ENCODE peak calls at places on chromosomes 16 and 17, in eight cellular contexts. One of them, this sample, is unnamed.
A peak's percentile ranks its signal among the peaks of the same experiment; 100 is the strongest.

GRCh38 chr16:88560722-88561484 is 9.3 kb upstream of the ZC3H18 start:
- DNase-seq in epithelial cell of prostate: no peak
- DNase-seq in HepG2: peak; percentile 44
- DNase-seq in GM18507: no peak
- DNase-seq in mammary epithelial cell: peak; percentile 14
- DNase-seq in NT2/D1: no peak
- DNase-seq in stimulated activated CD4-positive, alpha-beta T cell treated with anti-CD3 and anti-CD28 coated beads, Interleukin-12 subunit alpha, Interleukin-12 subunit beta, amount 100 ng/mL, for 4 hours: no peak
- DNase-seq in iris pigment epithelial cell: peak; percentile 29
- DNase-seq in this sample: no peak

GRCh38 chr17:31058958-31059357 is 35.8 kb upstream of the NF1 start:
- DNase-seq in epithelial cell of prostate: no peak
- DNase-seq in HepG2: no peak
- DNase-seq in GM18507: no peak
- DNase-seq in mammary epithelial cell: no peak
- DNase-seq in NT2/D1: no peak
- DNase-seq in stimulated activated CD4-positive, alpha-beta T cell treated with anti-CD3 and anti-CD28 coated beads, Interleukin-12 subunit alpha, Interleukin-12 subunit beta, amount 100 ng/mL, for 4 hours: no peak
- DNase-seq in iris pigment epithelial cell: no peak
- DNase-seq in this sample: no peak

GRCh38 chr17:59746849-59747445 is 39.5 kb downstream of the VMP1 start:
- DNase-seq in epithelial cell of prostate: no peak
- DNase-seq in HepG2: peak; percentile 62
- DNase-seq in GM18507: no peak
- DNase-seq in mammary epithelial cell: peak; percentile 37
- DNase-seq in NT2/D1: no peak
- DNase-seq in stimulated activated CD4-positive, alpha-beta T cell treated with anti-CD3 and anti-CD28 coated beads, Interleukin-12 subunit alpha, Interleukin-12 subunit beta, amount 100 ng/mL, for 4 hours: no peak
- DNase-seq in iris pigment epithelial cell: peak; percentile 72
- DNase-seq in this sample: no peak

GRCh38 chr16:24976971-24977672 is 38.0 kb downstream of the ARHGAP17 start:
- DNase-seq in epithelial cell of prostate: no peak
- DNase-seq in HepG2: no peak
- DNase-seq in GM18507: no peak
- DNase-seq in mammary epithelial cell: no peak
- DNase-seq in NT2/D1: no peak
- DNase-seq in stimulated activated CD4-positive, alpha-beta T cell treated with anti-CD3 and anti-CD28 coated beads, Interleukin-12 subunit alpha, Interleukin-12 subunit beta, amount 100 ng/mL, for 4 hours: no peak
- DNase-seq in iris pigment epithelial cell: no peak
- DNase-seq in this sample: no peak

GRCh38 chr16:27768651-27769270 is 218.8 kb downstream of the KATNIP start:
- DNase-seq in epithelial cell of prostate: no peak
- DNase-seq in HepG2: no peak
- DNase-seq in GM18507: no peak
- DNase-seq in mammary epithelial cell: no peak
- DNase-seq in NT2/D1: no peak
- DNase-seq in stimulated activated CD4-positive, alpha-beta T cell treated with anti-CD3 and anti-CD28 coated beads, Interleukin-12 subunit alpha, Interleukin-12 subunit beta, amount 100 ng/mL, for 4 hours: no peak
- DNase-seq in iris pigment epithelial cell: no peak
- DNase-seq in this sample: no peak

GRCh38 chr16:56411624-56412023 is 13.7 kb downstream of the AMFR start:
- DNase-seq in epithelial cell of prostate: no peak
- DNase-seq in HepG2: no peak
- DNase-seq in GM18507: no peak
- DNase-seq in mammary epithelial cell: no peak
- DNase-seq in NT2/D1: no peak
- DNase-seq in stimulated activated CD4-positive, alpha-beta T cell treated with anti-CD3 and anti-CD28 coated beads, Interleukin-12 subunit alpha, Interleukin-12 subunit beta, amount 100 ng/mL, for 4 hours: no peak
- DNase-seq in iris pigment epithelial cell: no peak
- DNase-seq in this sample: no peak

GRCh38 chr16:77288222-77288621 is 89.0 kb downstream of the SYCE1L start:
- DNase-seq in epithelial cell of prostate: no peak
- DNase-seq in HepG2: no peak
- DNase-seq in GM18507: no peak
- DNase-seq in mammary epithelial cell: peak; percentile 83
- DNase-seq in NT2/D1: no peak
- DNase-seq in stimulated activated CD4-positive, alpha-beta T cell treated with anti-CD3 and anti-CD28 coated beads, Interleukin-12 subunit alpha, Interleukin-12 subunit beta, amount 100 ng/mL, for 4 hours: no peak
- DNase-seq in iris pigment epithelial cell: peak; percentile 91
- DNase-seq in this sample: no peak

GRCh38 chr17:19546289-19547065 is 12.8 kb downstream of the SLC47A1 start:
- DNase-seq in epithelial cell of prostate: no peak
- DNase-seq in HepG2: no peak
- DNase-seq in GM18507: no peak
- DNase-seq in mammary epithelial cell: no peak
- DNase-seq in NT2/D1: no peak
- DNase-seq in stimulated activated CD4-positive, alpha-beta T cell treated with anti-CD3 and anti-CD28 coated beads, Interleukin-12 subunit alpha, Interleukin-12 subunit beta, amount 100 ng/mL, for 4 hours: no peak
- DNase-seq in iris pigment epithelial cell: no peak
- DNase-seq in this sample: no peak

GRCh38 chr16:54628796-54629625 is 301.7 kb upstream of the IRX5 start:
- DNase-seq in epithelial cell of prostate: no peak
- DNase-seq in HepG2: peak; percentile 97
- DNase-seq in GM18507: no peak
- DNase-seq in mammary epithelial cell: no peak
- DNase-seq in NT2/D1: no peak
- DNase-seq in stimulated activated CD4-positive, alpha-beta T cell treated with anti-CD3 and anti-CD28 coated beads, Interleukin-12 subunit alpha, Interleukin-12 subunit beta, amount 100 ng/mL, for 4 hours: no peak
- DNase-seq in iris pigment epithelial cell: no peak
- DNase-seq in this sample: no peak

GRCh38 chr17:21129023-21129681 is 2.4 kb downstream of the DHRS7B start:
- DNase-seq in epithelial cell of prostate: no peak
- DNase-seq in HepG2: peak; percentile 22
- DNase-seq in GM18507: no peak
- DNase-seq in mammary epithelial cell: no peak
- DNase-seq in NT2/D1: no peak
- DNase-seq in stimulated activated CD4-positive, alpha-beta T cell treated with anti-CD3 and anti-CD28 coated beads, Interleukin-12 subunit alpha, Interleukin-12 subunit beta, amount 100 ng/mL, for 4 hours: no peak
- DNase-seq in iris pigment epithelial cell: peak; percentile 64
- DNase-seq in this sample: peak; percentile 4

GRCh38 chr17:13751485-13751793 is 149.7 kb upstream of the HS3ST3A1 start:
- DNase-seq in epithelial cell of prostate: no peak
- DNase-seq in HepG2: no peak
- DNase-seq in GM18507: no peak
- DNase-seq in mammary epithelial cell: no peak
- DNase-seq in NT2/D1: no peak
- DNase-seq in stimulated activated CD4-positive, alpha-beta T cell treated with anti-CD3 and anti-CD28 coated beads, Interleukin-12 subunit alpha, Interleukin-12 subunit beta, amount 100 ng/mL, for 4 hours: no peak
- DNase-seq in iris pigment epithelial cell: no peak
- DNase-seq in this sample: no peak

GRCh38 chr16:65012357-65012756 is 109.5 kb downstream of the CDH11 start:
- DNase-seq in epithelial cell of prostate: no peak
- DNase-seq in HepG2: no peak
- DNase-seq in GM18507: no peak
- DNase-seq in mammary epithelial cell: no peak
- DNase-seq in NT2/D1: no peak
- DNase-seq in stimulated activated CD4-positive, alpha-beta T cell treated with anti-CD3 and anti-CD28 coated beads, Interleukin-12 subunit alpha, Interleukin-12 subunit beta, amount 100 ng/mL, for 4 hours: no peak
- DNase-seq in iris pigment epithelial cell: peak; percentile 44
- DNase-seq in this sample: no peak

GRCh38 chr17:19238167-19238505 is 970 bp downstream of the EPN2 start:
- DNase-seq in epithelial cell of prostate: no peak
- DNase-seq in HepG2: no peak
- DNase-seq in GM18507: no peak
- DNase-seq in mammary epithelial cell: peak; percentile 32
- DNase-seq in NT2/D1: no peak
- DNase-seq in stimulated activated CD4-positive, alpha-beta T cell treated with anti-CD3 and anti-CD28 coated beads, Interleukin-12 subunit alpha, Interleukin-12 subunit beta, amount 100 ng/mL, for 4 hours: peak; percentile 3
- DNase-seq in iris pigment epithelial cell: no peak
- DNase-seq in this sample: peak; percentile 24

GRCh38 chr17:28908640-28909098 is 5.8 kb upstream of the DHRS13 start:
- DNase-seq in epithelial cell of prostate: no peak
- DNase-seq in HepG2: peak; percentile 86
- DNase-seq in GM18507: no peak
- DNase-seq in mammary epithelial cell: peak; percentile 63
- DNase-seq in NT2/D1: no peak
- DNase-seq in stimulated activated CD4-positive, alpha-beta T cell treated with anti-CD3 and anti-CD28 coated beads, Interleukin-12 subunit alpha, Interleukin-12 subunit beta, amount 100 ng/mL, for 4 hours: no peak
- DNase-seq in iris pigment epithelial cell: peak; percentile 61
- DNase-seq in this sample: no peak

GRCh38 chr17:29838961-29839360 is 91.1 kb downstream of the SSH2 start:
- DNase-seq in epithelial cell of prostate: no peak
- DNase-seq in HepG2: no peak
- DNase-seq in GM18507: no peak
- DNase-seq in mammary epithelial cell: no peak
- DNase-seq in NT2/D1: peak; percentile 15
- DNase-seq in stimulated activated CD4-positive, alpha-beta T cell treated with anti-CD3 and anti-CD28 coated beads, Interleukin-12 subunit alpha, Interleukin-12 subunit beta, amount 100 ng/mL, for 4 hours: no peak
- DNase-seq in iris pigment epithelial cell: peak; percentile 35
- DNase-seq in this sample: no peak

GRCh38 chr17:59165933-59166342 is 10.4 kb downstream of the PRR11 start:
- DNase-seq in epithelial cell of prostate: no peak
- DNase-seq in HepG2: peak; percentile 67
- DNase-seq in GM18507: no peak
- DNase-seq in mammary epithelial cell: peak; percentile 28
- DNase-seq in NT2/D1: peak; percentile 61
- DNase-seq in stimulated activated CD4-positive, alpha-beta T cell treated with anti-CD3 and anti-CD28 coated beads, Interleukin-12 subunit alpha, Interleukin-12 subunit beta, amount 100 ng/mL, for 4 hours: peak; percentile 15
- DNase-seq in iris pigment epithelial cell: peak; percentile 63
- DNase-seq in this sample: peak; percentile 20

GRCh38 chr16:87584975-87585374 is 17.3 kb upstream of the JPH3 start:
- DNase-seq in epithelial cell of prostate: no peak
- DNase-seq in HepG2: no peak
- DNase-seq in GM18507: no peak
- DNase-seq in mammary epithelial cell: no peak
- DNase-seq in NT2/D1: no peak
- DNase-seq in stimulated activated CD4-positive, alpha-beta T cell treated with anti-CD3 and anti-CD28 coated beads, Interleukin-12 subunit alpha, Interleukin-12 subunit beta, amount 100 ng/mL, for 4 hours: no peak
- DNase-seq in iris pigment epithelial cell: no peak
- DNase-seq in this sample: no peak

GRCh38 chr16:23351360-23351759 is 49.3 kb downstream of the SCNN1B start:
- DNase-seq in epithelial cell of prostate: no peak
- DNase-seq in HepG2: no peak
- DNase-seq in GM18507: no peak
- DNase-seq in mammary epithelial cell: no peak
- DNase-seq in NT2/D1: no peak
- DNase-seq in stimulated activated CD4-positive, alpha-beta T cell treated with anti-CD3 and anti-CD28 coated beads, Interleukin-12 subunit alpha, Interleukin-12 subunit beta, amount 100 ng/mL, for 4 hours: no peak
- DNase-seq in iris pigment epithelial cell: no peak
- DNase-seq in this sample: no peak

GRCh38 chr16:10939649-10940206 is 2.5 kb downstream of the DEXI start:
- DNase-seq in epithelial cell of prostate: no peak
- DNase-seq in HepG2: no peak
- DNase-seq in GM18507: no peak
- DNase-seq in mammary epithelial cell: no peak
- DNase-seq in NT2/D1: no peak
- DNase-seq in stimulated activated CD4-positive, alpha-beta T cell treated with anti-CD3 and anti-CD28 coated beads, Interleukin-12 subunit alpha, Interleukin-12 subunit beta, amount 100 ng/mL, for 4 hours: no peak
- DNase-seq in iris pigment epithelial cell: no peak
- DNase-seq in this sample: no peak

GRCh38 chr16:85372627-85373372 is 240.3 kb upstream of the GSE1 start:
- DNase-seq in epithelial cell of prostate: no peak
- DNase-seq in HepG2: peak; percentile 16
- DNase-seq in GM18507: no peak
- DNase-seq in mammary epithelial cell: peak; percentile 57
- DNase-seq in NT2/D1: no peak
- DNase-seq in stimulated activated CD4-positive, alpha-beta T cell treated with anti-CD3 and anti-CD28 coated beads, Interleukin-12 subunit alpha, Interleukin-12 subunit beta, amount 100 ng/mL, for 4 hours: no peak
- DNase-seq in iris pigment epithelial cell: peak; percentile 78
- DNase-seq in this sample: no peak

GRCh38 chr17:70288540-70289290 is 119.4 kb downstream of the KCNJ2 start:
- DNase-seq in epithelial cell of prostate: peak; percentile 12
- DNase-seq in HepG2: no peak
- DNase-seq in GM18507: no peak
- DNase-seq in mammary epithelial cell: peak; percentile 57
- DNase-seq in NT2/D1: no peak
- DNase-seq in stimulated activated CD4-positive, alpha-beta T cell treated with anti-CD3 and anti-CD28 coated beads, Interleukin-12 subunit alpha, Interleukin-12 subunit beta, amount 100 ng/mL, for 4 hours: no peak
- DNase-seq in iris pigment epithelial cell: peak; percentile 50
- DNase-seq in this sample: no peak

This sample was measured in NCI-H345.